ENCODE peak calls at places on chromosomes 16 and 17, in five cellular contexts. One of them, this sample, is unnamed.

GRCh38 chr17:36808181-36808661 is 129.1 kb upstream of the LHX1 start:
- DNase-seq in head of caudate nucleus: no peak
- DNase-seq in stomach: no peak
- DNase-seq in NCI-H345: peak
- DNase-seq in H1: no peak
- DNase-seq in this sample: peak

GRCh38 chr16:56691885-56692284 is 9.6 kb downstream of the MT1X start:
- DNase-seq in head of caudate nucleus: no peak
- DNase-seq in H1: no peak
- DNase-seq in stomach: no peak
- DNase-seq in NCI-H345: peak
- DNase-seq in this sample: no peak

GRCh38 chr16:87186876-87187533 is 130.2 kb downstream of the C16orf95 start:
- DNase-seq in NCI-H345: no peak
- DNase-seq in head of caudate nucleus: no peak
- DNase-seq in H1: no peak
- DNase-seq in stomach: no peak
- DNase-seq in this sample: no peak

GRCh38 chr16:50310308-50311133 is 44.2 kb downstream of the ADCY7 start:
- DNase-seq in head of caudate nucleus: no peak
- DNase-seq in NCI-H345: no peak
- DNase-seq in stomach: peak
- DNase-seq in H1: no peak
- DNase-seq in this sample: no peak

GRCh38 chr17:77148959-77149510 is 8.3 kb downstream of the SEC14L1 start:
- DNase-seq in stomach: no peak
- DNase-seq in H1: no peak
- DNase-seq in NCI-H345: no peak
- DNase-seq in head of caudate nucleus: no peak
- DNase-seq in this sample: no peak

GRCh38 chr17:17513626-17514025 is 17.4 kb upstream of the RASD1 start:
- DNase-seq in H1: no peak
- DNase-seq in NCI-H345: no peak
- DNase-seq in head of caudate nucleus: no peak
- DNase-seq in stomach: no peak
- DNase-seq in this sample: no peak

GRCh38 chr17:5793899-5794298 is 209.6 kb upstream of the NLRP1 start:
- DNase-seq in NCI-H345: peak
- DNase-seq in stomach: no peak
- DNase-seq in head of caudate nucleus: no peak
- DNase-seq in H1: peak
- DNase-seq in this sample: peak

GRCh38 chr17:8161289-8162231 is 1.2 kb downstream of the VAMP2 start:
- DNase-seq in NCI-H345: no peak
- DNase-seq in H1: no peak
- DNase-seq in stomach: no peak
- DNase-seq in head of caudate nucleus: no peak
- DNase-seq in this sample: no peak

GRCh38 chr17:3381957-3382356 is 4.2 kb downstream of the OR3A2 start:
- DNase-seq in stomach: no peak
- DNase-seq in NCI-H345: no peak
- DNase-seq in H1: no peak
- DNase-seq in head of caudate nucleus: no peak
- DNase-seq in this sample: no peak

GRCh38 chr16:74591914-74592650 is 14.8 kb downstream of the GLG1 start:
- DNase-seq in NCI-H345: no peak
- DNase-seq in stomach: no peak
- DNase-seq in head of caudate nucleus: no peak
- DNase-seq in H1: no peak
- DNase-seq in this sample: no peak

GRCh38 chr16:87457724-87458423 is 35.0 kb downstream of the ZCCHC14 start:
- DNase-seq in NCI-H345: no peak
- DNase-seq in stomach: no peak
- DNase-seq in H1: peak
- DNase-seq in head of caudate nucleus: no peak
- DNase-seq in this sample: no peak

GRCh38 chr16:84559311-84559932 is 55.0 kb upstream of the MEAK7 start:
- DNase-seq in stomach: no peak
- DNase-seq in head of caudate nucleus: no peak
- DNase-seq in H1: no peak
- DNase-seq in NCI-H345: peak
- DNase-seq in this sample: peak

This sample was measured in NCI-H69.